ENCODE peak calls at places on chromosomes 11 and 22, in eight cellular contexts. J is dorsolateral prefrontal cortex; D is activated T-cell treated with anti-CD3 and anti-CD28 coated beads for 1 hour; O is KBM-7; P is activated CD4-positive, alpha-beta T cell treated with anti-CD3 and anti-CD28 coated beads, Interleukin-2, amount 10 ng/mL, durations not matched to agents 7 days and 5 days; C is omental fat pad; F is HFFc6; V is progenitor cell of endocrine pancreas. N is an unnamed sample.

GRCh38 chr11:1949302-1949701 is 2.2 kb downstream of the MRPL23 start:
- DNase-seq in J (no peak), D (no peak), O (no peak), P (no peak), C (no peak), F (no peak), V (no peak), N (no peak)

GRCh38 chr22:37581534-37581933 is 1.6 kb upstream of the LGALS2 start:
- DNase-seq in J (no peak), D (no peak), O (no peak), P (no peak), C (no peak), F (no peak), V (no peak), N (no peak)

GRCh38 chr11:12088047-12088481 is 22.3 kb upstream of the MICAL2 start:
- DNase-seq in J (no peak), D (no peak), O (no peak), P (peak; percentile 58), C (no peak), F (peak; percentile 81), V (no peak), N (no peak)

GRCh38 chr22:17547995-17548755 is 15.1 kb upstream of the SLC25A18 start:
- DNase-seq in J (no peak), D (no peak), O (no peak), P (no peak), C (no peak), F (no peak), V (no peak), N (no peak)

GRCh38 chr11:34149786-34150185 is 44.4 kb downstream of the NAT10 start:
- DNase-seq in J (no peak), D (no peak), O (no peak), P (no peak), C (no peak), F (no peak), V (no peak), N (no peak)

GRCh38 chr11:93236741-93237675 is 39.2 kb upstream of the SLC36A4 start:
- DNase-seq in J (no peak), D (no peak), O (peak; percentile 72), P (peak; percentile 27), C (no peak), F (peak; percentile 54), V (no peak), N (no peak)

GRCh38 chr11:68297812-68298658 is 14.4 kb upstream of the LRP5 start:
- DNase-seq in J (peak; percentile 58), D (peak; percentile 61), O (peak; percentile 88), P (peak; percentile 71), C (peak; percentile 77), F (peak; percentile 54), V (peak; percentile 67), N (no peak)

GRCh38 chr22:28923826-28924732 is 40.7 kb downstream of the ZNRF3 start:
- DNase-seq in J (peak; percentile 52), D (no peak), O (no peak), P (no peak), C (no peak), F (no peak), V (no peak), N (peak; percentile 47)

GRCh38 chr11:34537636-34538035 is 24.0 kb upstream of the ELF5 start:
- DNase-seq in J (no peak), D (no peak), O (no peak), P (no peak), C (no peak), F (no peak), V (no peak), N (no peak)

GRCh38 chr11:118084247-118084646 is 2.5 kb downstream of the SMIM35 start:
- DNase-seq in J (no peak), D (no peak), O (peak; percentile 93), P (no peak), C (no peak), F (peak; percentile 17), V (no peak), N (no peak)

GRCh38 chr11:66242085-66242765 is 26.2 kb upstream of the RAB1B start:
- DNase-seq in J (no peak), D (no peak), O (no peak), P (no peak), C (no peak), F (no peak), V (no peak), N (no peak)

GRCh38 chr11:21612326-21612725 is 580.6 kb upstream of the ANO5 start:
- DNase-seq in J (no peak), D (no peak), O (no peak), P (no peak), C (no peak), F (no peak), V (no peak), N (no peak)

GRCh38 chr11:79940165-79940564 is 499.3 kb upstream of the TENM4 start:
- DNase-seq in J (no peak), D (no peak), O (no peak), P (no peak), C (no peak), F (no peak), V (no peak), N (no peak)

N was measured in NCI-H2107.